ENCODE peak calls at places on chromosomes 13 and 19, in six cellular contexts. D, C, W, F, Q and K are unnamed samples.

GRCh38 chr13:75558130-75558840 is 8.7 kb downstream of the UCHL3 start:
- DNase-seq in D (no peak), C (no peak), W (no peak), F (no peak), Q (no peak), K (no peak)

GRCh38 chr19:18746393-18747167 is 44.5 kb downstream of the COMP start:
- DNase-seq in D (no peak), C (no peak), W (no peak), F (peak; percentile 70), Q (no peak), K (no peak)

GRCh38 chr13:53191091-53191490 is 162.5 kb downstream of the OLFM4 start:
- DNase-seq in D (no peak), C (no peak), W (no peak), F (no peak), Q (no peak), K (no peak)

GRCh38 chr13:111661052-111661451 is 340.6 kb downstream of the TEX29 start:
- DNase-seq in D (no peak), C (no peak), W (no peak), F (peak; percentile 36), Q (no peak), K (no peak)

GRCh38 chr13:114077938-114078335 is 54.5 kb downstream of the RASA3 start:
- DNase-seq in D (peak; percentile 64), C (no peak), W (no peak), F (no peak), Q (no peak), K (no peak)

GRCh38 chr19:58518261-58519086 is 1.1 kb downstream of the ZBTB45 start:
- DNase-seq in D (no peak), C (no peak), W (no peak), F (no peak), Q (no peak), K (peak; percentile 50)

GRCh38 chr19:56253737-56254136 is 18.8 kb upstream of the EDDM13 start:
- DNase-seq in D (peak; percentile 15), C (no peak), W (no peak), F (no peak), Q (peak; percentile 36), K (peak; percentile 29)

GRCh38 chr19:41205995-41206394 is 13.0 kb downstream of the CYP2S1 start:
- DNase-seq in D (no peak), C (no peak), W (no peak), F (peak; percentile 50), Q (no peak), K (no peak)

GRCh38 chr13:60583911-60584753 is 187.1 kb downstream of the TDRD3 start:
- DNase-seq in D (peak; percentile 91), C (no peak), W (no peak), F (no peak), Q (peak; percentile 4), K (peak; percentile 58)

GRCh38 chr19:54162884-54163283 is 3.4 kb upstream of the LENG1 start:
- DNase-seq in D (no peak), C (no peak), W (no peak), F (no peak), Q (no peak), K (no peak)

GRCh38 chr19:29872224-29872731 is 60.5 kb downstream of the CCNE1 start:
- DNase-seq in D (no peak), C (no peak), W (no peak), F (peak; percentile 65), Q (no peak), K (peak; percentile 24)

GRCh38 chr13:32010137-32010536 is 21.4 kb upstream of the FRY start:
- DNase-seq in D (peak; percentile 25), C (no peak), W (no peak), F (no peak), Q (no peak), K (no peak)

GRCh38 chr19:57830071-57830602 is at the start of gene ZNF587B:
- DNase-seq in D (peak; percentile 78), C (peak; percentile 55), W (peak; percentile 82), F (no peak), Q (no peak), K (peak; percentile 80)

GRCh38 chr19:50779504-50780457 is 9.5 kb downstream of the GPR32 start:
- DNase-seq in D (no peak), C (no peak), W (no peak), F (no peak), Q (no peak), K (no peak)

GRCh38 chr13:44516771-44517170 is 59.4 kb downstream of the TSC22D1 start:
- DNase-seq in D (no peak), C (no peak), W (no peak), F (no peak), Q (no peak), K (no peak)

GRCh38 chr19:55690769-55691545 is 15.9 kb downstream of the EPN1 start:
- DNase-seq in D (no peak), C (no peak), W (no peak), F (peak; percentile 59), Q (no peak), K (no peak)

GRCh38 chr13:99953138-99953755 is 18.3 kb downstream of the ZIC5 start:
- DNase-seq in D (no peak), C (no peak), W (no peak), F (no peak), Q (no peak), K (no peak)

GRCh38 chr13:37595162-37595561 is 3.4 kb downstream of the POSTN start:
- DNase-seq in D (peak; percentile 17), C (no peak), W (no peak), F (no peak), Q (no peak), K (no peak)

GRCh38 chr19:56423276-56423984 is 19.3 kb downstream of the ZNF583 start:
- DNase-seq in D (no peak), C (no peak), W (no peak), F (no peak), Q (no peak), K (no peak)

GRCh38 chr19:49222011-49222410 is 64.4 kb downstream of the TRPM4 start:
- DNase-seq in D (peak; percentile 26), C (no peak), W (no peak), F (no peak), Q (no peak), K (peak; percentile 25)

GRCh38 chr13:23979361-23980159 is 82.3 kb upstream of the C1QTNF9B start:
- DNase-seq in D (peak; percentile 91), C (peak; percentile 77), W (peak; percentile 80), F (peak; percentile 88), Q (no peak), K (peak; percentile 95)

GRCh38 chr13:101053694-101054093 is 362.6 kb downstream of the NALCN start:
- DNase-seq in D (peak; percentile 20), C (no peak), W (no peak), F (no peak), Q (no peak), K (no peak)

DNA sequence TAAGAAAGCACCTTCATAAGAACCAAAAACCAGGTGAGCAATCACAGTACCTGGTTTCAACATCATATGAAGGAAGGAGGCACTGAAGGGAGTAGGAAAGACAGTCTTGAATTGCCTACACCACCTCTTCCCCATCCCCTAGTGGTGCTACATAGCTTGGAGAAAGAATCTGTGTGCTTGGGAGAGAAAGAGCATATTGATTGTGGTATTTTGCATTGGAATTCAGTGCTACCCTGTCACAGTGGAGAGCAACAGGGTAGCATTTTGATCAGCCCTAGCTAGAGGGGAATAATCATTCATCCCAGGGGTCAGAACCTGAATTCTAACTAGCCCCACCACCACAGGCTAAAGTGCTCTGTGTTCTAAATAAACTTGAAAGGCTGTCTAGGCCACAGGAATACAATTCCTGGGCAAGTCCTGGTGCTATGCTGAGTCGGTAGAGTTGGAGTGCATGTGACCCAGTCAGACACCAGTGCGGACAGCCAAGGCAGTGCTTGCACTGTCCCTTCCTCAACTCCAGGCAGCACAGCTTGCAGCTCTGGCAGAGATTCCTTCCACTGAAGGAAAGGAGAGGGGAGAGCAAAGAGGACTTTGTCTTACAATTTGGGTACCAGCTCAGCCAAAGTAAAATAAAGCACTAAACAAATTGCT is 158.8 kb downstream of the VWA8 start:
- DNase-seq in D (no peak), C (no peak), W (no peak), F (no peak), Q (no peak), K (peak; percentile 11)
- H3K4me3 ChIP-seq in D (no peak overlapping the region), C (no peak overlapping the region), W (no peak overlapping the region), F (no peak overlapping the region), Q (no peak overlapping the region), K (no peak overlapping the region)

GRCh38 chr13:107351305-107351704 is 783.4 kb upstream of the ARGLU1 start:
- DNase-seq in D (peak; percentile 58), C (no peak), W (no peak), F (no peak), Q (no peak), K (no peak)
- TF ChIP-seq CTCF in D (no peak), C (no peak), W (no peak), F (no peak), Q (no peak), K (no peak)

DNA sequence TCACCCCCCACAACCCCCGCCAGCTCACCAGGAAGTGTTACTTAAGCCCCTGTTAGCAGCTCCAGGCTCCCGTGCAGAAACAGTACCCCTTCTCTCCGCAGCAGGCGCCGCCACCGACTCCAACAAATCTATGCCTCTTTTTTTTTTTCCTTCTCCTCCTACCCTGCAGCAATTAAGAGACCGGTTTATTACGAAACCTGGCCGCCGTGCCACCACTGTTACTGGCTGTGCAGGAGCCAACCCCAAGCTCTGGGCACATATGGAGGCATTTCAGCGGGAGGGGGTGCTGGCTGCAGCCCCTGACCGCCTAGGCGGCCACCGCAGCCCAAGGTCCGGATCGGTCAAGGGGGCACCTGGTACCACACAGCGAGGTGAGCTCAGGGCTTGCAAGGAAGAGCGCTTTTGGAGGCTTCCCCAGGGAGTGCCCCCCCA is 2.4 kb downstream of the GADD45B start:
- DNase-seq in D (no peak), C (peak; percentile 73), W (peak; percentile 61), F (peak; percentile 83), Q (no peak), K (peak; percentile 81)
- H3K4me3 ChIP-seq in D (peak overlapping the region; percentile 100), C (peak overlapping the region; percentile 20), W (peak overlapping the region; percentile 98), F (peak overlapping the region; percentile 82), Q (peak overlapping the region; percentile 100), K (peak overlapping the region; percentile 98)

GRCh38 chr19:11142528-11143171 is 12.9 kb downstream of the SPC24 start:
- DNase-seq in D (peak; percentile 93), C (peak; percentile 93), W (peak; percentile 92), F (peak; percentile 94), Q (peak; percentile 59), K (peak; percentile 96)

GRCh38 chr19:11145147-11145924 is 10.2 kb downstream of the SPC24 start:
- DNase-seq in D (no peak), C (no peak), W (no peak), F (no peak), Q (no peak), K (no peak)

GRCh38 chr19:11138659-11139526 is 16.7 kb downstream of the SPC24 start:
- DNase-seq in D (peak; percentile 73), C (peak; percentile 62), W (peak; percentile 85), F (peak; percentile 82), Q (peak; percentile 36), K (peak; percentile 89)

GRCh38 chr19:11140896-11141295 is 14.7 kb downstream of the SPC24 start:
- DNase-seq in D (no peak), C (no peak), W (no peak), F (no peak), Q (no peak), K (no peak)

DNA sequence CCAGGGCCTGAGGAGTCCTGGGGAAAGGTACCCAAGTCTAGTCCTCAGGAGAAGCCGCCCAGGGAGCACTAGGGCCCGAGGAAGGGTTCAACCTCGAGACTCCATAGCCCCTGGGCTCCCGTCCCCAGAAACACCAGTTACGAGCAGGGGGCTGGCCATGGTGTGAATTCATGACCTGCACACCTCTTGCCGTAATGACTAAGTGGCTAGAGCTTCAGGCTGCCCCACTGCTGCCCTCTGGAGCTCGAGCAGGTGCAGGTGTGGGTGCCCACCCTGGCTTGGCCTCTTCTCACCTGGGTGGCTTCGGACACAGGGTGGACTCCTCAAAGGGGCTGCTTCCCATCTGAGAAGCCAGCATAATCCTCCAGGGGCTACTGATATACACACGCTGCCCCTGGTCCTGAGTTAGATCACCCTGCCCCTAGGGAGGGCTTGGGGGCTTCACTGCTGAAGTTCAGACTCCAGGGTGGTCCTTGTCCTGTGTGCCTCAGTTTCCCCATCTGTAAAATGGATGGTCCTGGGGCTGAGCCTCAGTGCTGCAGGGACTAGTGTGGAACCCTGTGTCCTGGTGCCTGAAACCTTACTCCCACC is 13.6 kb downstream of the SPC24 start:
- DNase-seq in D (no peak), C (no peak), W (no peak), F (no peak), Q (no peak), K (no peak)
- TF ChIP-seq CTCF in D (no peak), C (no peak), W (peak; percentile 11), F (no peak), Q (no peak), K (no peak)